ENCODE peak calls at places on chromosomes 5 and 9, in seven cellular contexts. Y is esophagus muscularis mucosa, X is HepG2, A is stomach, S is H1, V is spleen, L is transverse colon. Z is an unnamed sample.

GRCh38 chr5:52139888-52140580 is 647.7 kb upstream of the ITGA1 start:
- DNase-seq in Y (no peak), X (no peak), A (no peak), S (no peak), V (no peak), L (no peak), Z (no peak)

GRCh38 chr9:89751081-89751855 is 146.5 kb downstream of the GADD45G start:
- DNase-seq in Y (no peak), X (no peak), A (no peak), S (no peak), V (peak; percentile 34), L (no peak), Z (no peak)

GRCh38 chr5:16550316-16550952 is 66.4 kb downstream of the RETREG1 start:
- DNase-seq in Y (no peak), X (peak; percentile 66), A (no peak), S (no peak), V (no peak), L (peak; percentile 47), Z (peak; percentile 78)

GRCh38 chr5:78587775-78588291 is 60.7 kb downstream of the LHFPL2 start:
- DNase-seq in Y (no peak), X (no peak), A (no peak), S (no peak), V (no peak), L (no peak), Z (no peak)

GRCh38 chr5:169860585-169860984 is 119.7 kb downstream of the INSYN2B start:
- DNase-seq in Y (no peak), X (no peak), A (no peak), S (no peak), V (no peak), L (no peak), Z (no peak)

GRCh38 chr5:34483442-34484033 is 172.6 kb upstream of the RAI14 start:
- DNase-seq in Y (no peak), X (no peak), A (no peak), S (no peak), V (no peak), L (no peak), Z (peak; percentile 47)

GRCh38 chr5:54895816-54896341 is 89.5 kb downstream of the ESM1 start:
- DNase-seq in Y (peak; percentile 89), X (peak; percentile 28), A (peak; percentile 50), S (no peak), V (no peak), L (no peak), Z (peak; percentile 56)

GRCh38 chr5:33937017-33937699 is 972 bp downstream of the RXFP3 start:
- DNase-seq in Y (peak; percentile 79), X (no peak), A (no peak), S (no peak), V (no peak), L (no peak), Z (no peak)

GRCh38 chr5:92565673-92566072 is 1015.3 kb downstream of the NR2F1-AS1 start:
- DNase-seq in Y (no peak), X (no peak), A (no peak), S (no peak), V (no peak), L (no peak), Z (no peak)

GRCh38 chr9:72467766-72468738 is 53.4 kb upstream of the TMC1 start:
- DNase-seq in Y (no peak), X (no peak), A (no peak), S (no peak), V (no peak), L (no peak), Z (no peak)

GRCh38 chr9:15961217-15961616 is 408.4 kb downstream of the CCDC171 start:
- DNase-seq in Y (no peak), X (no peak), A (no peak), S (no peak), V (no peak), L (no peak), Z (no peak)

GRCh38 chr5:148145916-148146315 is 22.4 kb upstream of the SPINK14 start:
- DNase-seq in Y (no peak), X (peak; percentile 77), A (peak; percentile 83), S (no peak), V (no peak), L (peak; percentile 63), Z (peak; percentile 71)

GRCh38 chr9:124345751-124346281 is 69.4 kb downstream of the PSMB7 start:
- DNase-seq in Y (no peak), X (no peak), A (no peak), S (no peak), V (peak; percentile 45), L (no peak), Z (no peak)

GRCh38 chr9:72807765-72808445 is 144.9 kb downstream of the ALDH1A1 start:
- DNase-seq in Y (no peak), X (peak; percentile 22), A (no peak), S (no peak), V (no peak), L (no peak), Z (peak; percentile 47)

GRCh38 chr5:170327802-170328201 is 30.2 kb upstream of the LCP2 start:
- DNase-seq in Y (no peak), X (no peak), A (no peak), S (no peak), V (no peak), L (no peak), Z (no peak)

GRCh38 chr5:165775094-165775493 is 2269.7 kb downstream of the MAT2B start:
- DNase-seq in Y (no peak), X (no peak), A (no peak), S (no peak), V (no peak), L (no peak), Z (no peak)

GRCh38 chr5:143209881-143210395 is 193.5 kb downstream of the NR3C1 start:
- DNase-seq in Y (no peak), X (no peak), A (no peak), S (no peak), V (no peak), L (no peak), Z (no peak)

GRCh38 chr5:169024426-169024825 is 276.5 kb downstream of the SLIT3 start:
- DNase-seq in Y (no peak), X (no peak), A (peak; percentile 42), S (no peak), V (no peak), L (no peak), Z (no peak)

GRCh38 chr5:111859031-111859430 is 102.0 kb upstream of the NREP start:
- DNase-seq in Y (no peak), X (no peak), A (no peak), S (no peak), V (no peak), L (no peak), Z (no peak)

GRCh38 chr9:13750061-13750460 is 470.6 kb upstream of the MPDZ start:
- DNase-seq in Y (no peak), X (no peak), A (no peak), S (no peak), V (no peak), L (no peak), Z (no peak)

GRCh38 chr9:77562021-77562748 is 85.9 kb downstream of the GNA14 start:
- DNase-seq in Y (no peak), X (no peak), A (no peak), S (no peak), V (no peak), L (no peak), Z (no peak)

GRCh38 chr5:136427421-136427820 is 62.1 kb upstream of the TRPC7 start:
- DNase-seq in Y (peak; percentile 86), X (no peak), A (no peak), S (no peak), V (no peak), L (no peak), Z (no peak)

GRCh38 chr9:115520626-115521025 is 402.7 kb upstream of the TNC start:
- DNase-seq in Y (no peak), X (no peak), A (no peak), S (no peak), V (no peak), L (no peak), Z (no peak)

GRCh38 chr9:88544245-88544644 is 9.3 kb downstream of the NXNL2 start:
- DNase-seq in Y (no peak), X (no peak), A (peak; percentile 29), S (no peak), V (no peak), L (no peak), Z (peak; percentile 22)

GRCh38 chr9:121814594-121814993 is 163.2 kb downstream of the DAB2IP start:
- DNase-seq in Y (no peak), X (no peak), A (no peak), S (no peak), V (no peak), L (no peak), Z (peak; percentile 37)

GRCh38 chr9:87751869-87752268 is 25.9 kb downstream of the CTSL start:
- DNase-seq in Y (no peak), X (no peak), A (no peak), S (no peak), V (no peak), L (no peak), Z (no peak)

GRCh38 chr5:61801174-61801573 is 469.1 kb downstream of the ZSWIM6 start:
- DNase-seq in Y (peak; percentile 31), X (no peak), A (no peak), S (no peak), V (no peak), L (no peak), Z (no peak)

GRCh38 chr9:133874061-133874638 is 118.0 kb downstream of the VAV2 start:
- DNase-seq in Y (no peak), X (no peak), A (no peak), S (no peak), V (no peak), L (no peak), Z (no peak)
- H3K4me3 ChIP-seq in Y (no peak overlapping the region), X (no peak overlapping the region), A (no peak overlapping the region), S (no peak overlapping the region), V (no peak overlapping the region), L (no peak overlapping the region), Z (no peak overlapping the region)

DNA sequence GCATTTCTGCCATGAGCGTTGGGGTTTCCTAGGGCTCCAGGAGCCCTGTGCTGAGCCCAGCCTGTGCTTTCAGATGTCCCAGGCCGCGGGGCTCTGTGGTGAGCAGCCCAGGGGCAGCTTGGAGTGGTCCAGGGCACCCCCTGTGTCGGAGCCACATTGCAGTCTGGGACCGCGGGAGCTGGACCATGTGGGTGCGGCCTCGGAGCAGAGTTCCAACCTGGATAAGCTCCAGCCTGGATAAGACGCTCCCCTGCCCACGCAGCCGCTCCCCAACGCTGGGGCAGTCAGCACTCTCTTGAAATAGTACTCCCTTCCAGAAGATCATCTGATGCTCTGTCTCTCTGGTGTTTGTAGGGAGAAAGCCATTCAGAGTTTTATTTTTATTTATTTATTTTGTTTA is 111.1 kb downstream of the WNK2 start:
- DNase-seq in Y (peak; percentile 83), X (no peak), A (no peak), S (no peak), V (peak; percentile 74), L (peak; percentile 51), Z (no peak)
- TF ChIP-seq POLR2AphosphoS5 in Y (no peak), X (no peak), A (no peak), S (no peak), V (peak; percentile 13), L (no peak), Z (no peak)

GRCh38 chr9:95086564-95086955 is 230.9 kb downstream of the FANCC start:
- DNase-seq in Y (no peak), X (no peak), A (no peak), S (no peak), V (peak; percentile 53), L (no peak), Z (no peak)
- H3K4me1 ChIP-seq in Y (peaks cover 99% of the 10 kb centered on the region), X (peaks cover 14% of the 10 kb centered on the region), A (peaks cover 63% of the 10 kb centered on the region), S (no peaks in the 10 kb centered on the region), V (peaks cover 41% of the 10 kb centered on the region), L (peaks cover 27% of the 10 kb centered on the region), Z (no peaks in the 10 kb centered on the region)

GRCh38 chr5:36066001-36066539 is 612 bp downstream of the UGT3A2 start:
- DNase-seq in Y (no peak), X (no peak), A (no peak), S (no peak), V (no peak), L (no peak), Z (no peak)
- H3K4me3 ChIP-seq in Y (no peak overlapping the region), X (no peak overlapping the region), A (no peak overlapping the region), S (peak overlapping the region; percentile 77), V (no peak overlapping the region), L (no peak overlapping the region), Z (peak overlapping the region; percentile 63)

GRCh38 chr9:35951736-35952135 is 6.2 kb downstream of the OR2S2 start:
- DNase-seq in Y (no peak), X (no peak), A (no peak), S (no peak), V (no peak), L (no peak), Z (no peak)
- TF ChIP-seq POLR2AphosphoS5 in Y (no peak), X (no peak), A (no peak), S (no peak), V (peak; percentile 22), L (no peak), Z (no peak)

Z was measured in GM23338.